ENCODE peak calls at places on chromosomes 7 and 10, in ten cellular contexts. D, I, J, B, P, Y, C, M, N and S are unnamed samples.

GRCh38 chr7:13593854-13594253 is 395.6 kb downstream of the ETV1 start:
- DNase-seq in D (no peak), I (no peak), J (no peak), B (no peak), P (no peak), Y (no peak), C (no peak), M (no peak), N (no peak), S (no peak)

GRCh38 chr10:98485959-98486358 is 39.2 kb upstream of the HPS1 start:
- DNase-seq in D (peak; percentile 17), I (no peak), J (no peak), B (no peak), P (no peak), Y (no peak), C (no peak), M (peak; percentile 39), N (peak; percentile 11), S (no peak)

GRCh38 chr7:36279251-36279925 is 110.3 kb upstream of the ANLN start:
- DNase-seq in D (no peak), I (no peak), J (no peak), B (no peak), P (no peak), Y (peak; percentile 58), C (no peak), M (no peak), N (peak; percentile 38), S (no peak)

GRCh38 chr7:95549818-95550529 is 46.3 kb downstream of the PDK4 start:
- DNase-seq in D (peak; percentile 97), I (peak; percentile 92), J (no peak), B (peak; percentile 94), P (peak; percentile 94), Y (peak; percentile 99), C (peak; percentile 76), M (peak; percentile 90), N (peak; percentile 92), S (peak; percentile 99)

GRCh38 chr10:80260295-80261243 is 28.9 kb downstream of the MAT1A start:
- DNase-seq in D (peak; percentile 21), I (no peak), J (peak; percentile 48), B (no peak), P (no peak), Y (no peak), C (no peak), M (no peak), N (no peak), S (no peak)

GRCh38 chr10:56624082-56624481 is 263.0 kb upstream of the ZWINT start:
- DNase-seq in D (no peak), I (no peak), J (no peak), B (no peak), P (no peak), Y (no peak), C (no peak), M (no peak), N (no peak), S (no peak)

GRCh38 chr7:84647797-84648762 is 453.5 kb upstream of the SEMA3A start:
- DNase-seq in D (peak; percentile 80), I (no peak), J (no peak), B (no peak), P (no peak), Y (no peak), C (no peak), M (peak; percentile 64), N (peak; percentile 91), S (no peak)

GRCh38 chr10:116444527-116445142 is 17.0 kb downstream of the PNLIPRP3 start:
- DNase-seq in D (peak; percentile 40), I (peak; percentile 28), J (peak; percentile 23), B (no peak), P (no peak), Y (no peak), C (no peak), M (peak; percentile 25), N (peak; percentile 24), S (peak; percentile 22)

GRCh38 chr10:75959912-75960311 is 528.5 kb downstream of the LRMDA start:
- DNase-seq in D (no peak), I (no peak), J (no peak), B (no peak), P (no peak), Y (no peak), C (no peak), M (no peak), N (no peak), S (no peak)

GRCh38 chr7:2632717-2633537 is 1.1 kb downstream of the TTYH3 start:
- DNase-seq in D (peak; percentile 75), I (peak; percentile 57), J (no peak), B (peak; percentile 52), P (no peak), Y (peak; percentile 85), C (peak; percentile 73), M (peak; percentile 36), N (peak; percentile 72), S (peak; percentile 37)

GRCh38 chr10:132848306-132848705 is 62.4 kb upstream of the NKX6-2 start:
- DNase-seq in D (no peak), I (no peak), J (no peak), B (peak; percentile 60), P (no peak), Y (peak; percentile 45), C (peak; percentile 14), M (no peak), N (no peak), S (no peak)

GRCh38 chr7:28411876-28412662 is at the start of gene CREB5:
- DNase-seq in D (no peak), I (no peak), J (no peak), B (no peak), P (no peak), Y (no peak), C (peak; percentile 21), M (peak; percentile 36), N (no peak), S (no peak)

GRCh38 chr7:100682991-100683658 is 9.6 kb downstream of the GNB2 start:
- DNase-seq in D (no peak), I (peak; percentile 16), J (no peak), B (no peak), P (no peak), Y (no peak), C (no peak), M (no peak), N (no peak), S (no peak)

GRCh38 chr7:100683659-100684533 is 10.2 kb downstream of the GIGYF1 start:
- DNase-seq in D (no peak), I (no peak), J (no peak), B (no peak), P (no peak), Y (no peak), C (no peak), M (no peak), N (no peak), S (no peak)

GRCh38 chr7:100685631-100686145 is 8.4 kb downstream of the GIGYF1 start:
- DNase-seq in D (no peak), I (no peak), J (no peak), B (no peak), P (no peak), Y (no peak), C (no peak), M (no peak), N (no peak), S (no peak)

GRCh38 chr7:100685049-100685605 is 8.9 kb downstream of the GIGYF1 start:
- DNase-seq in D (no peak), I (no peak), J (no peak), B (no peak), P (no peak), Y (no peak), C (no peak), M (no peak), N (no peak), S (no peak)

GRCh38 chr7:100684534-100685042 is 9.5 kb downstream of the GIGYF1 start:
- DNase-seq in D (no peak), I (no peak), J (no peak), B (no peak), P (no peak), Y (no peak), C (no peak), M (no peak), N (no peak), S (no peak)
- H3K36me3 ChIP-seq in D (peaks cover 49% of the 10 kb centered on the region), I (peaks cover 54% of the 10 kb centered on the region), J (peaks cover 73% of the 10 kb centered on the region), B (peaks cover 98% of the 10 kb centered on the region), P (peaks cover 76% of the 10 kb centered on the region), Y (peaks cover 94% of the 10 kb centered on the region), C (peaks cover 94% of the 10 kb centered on the region), M (peaks cover 14% of the 10 kb centered on the region), N (peaks cover 46% of the 10 kb centered on the region), S (peaks cover 11% of the 10 kb centered on the region)

GRCh38 chr7:127256326-127256725 is 3.6 kb upstream of the GRM8 start:
- DNase-seq in D (no peak), I (no peak), J (no peak), B (no peak), P (no peak), Y (no peak), C (no peak), M (no peak), N (no peak), S (no peak)
- H3K27me3 ChIP-seq in D (peaks cover 63% of the 10 kb centered on the region), I (peaks cover 3% of the 10 kb centered on the region), J (peaks cover 5% of the 10 kb centered on the region), B (no peaks in the 10 kb centered on the region), P (no peaks in the 10 kb centered on the region), Y (peaks cover 13% of the 10 kb centered on the region), C (peaks cover 21% of the 10 kb centered on the region), M (peaks cover 25% of the 10 kb centered on the region), N (peaks cover 11% of the 10 kb centered on the region), S (peaks cover 38% of the 10 kb centered on the region)

DNA sequence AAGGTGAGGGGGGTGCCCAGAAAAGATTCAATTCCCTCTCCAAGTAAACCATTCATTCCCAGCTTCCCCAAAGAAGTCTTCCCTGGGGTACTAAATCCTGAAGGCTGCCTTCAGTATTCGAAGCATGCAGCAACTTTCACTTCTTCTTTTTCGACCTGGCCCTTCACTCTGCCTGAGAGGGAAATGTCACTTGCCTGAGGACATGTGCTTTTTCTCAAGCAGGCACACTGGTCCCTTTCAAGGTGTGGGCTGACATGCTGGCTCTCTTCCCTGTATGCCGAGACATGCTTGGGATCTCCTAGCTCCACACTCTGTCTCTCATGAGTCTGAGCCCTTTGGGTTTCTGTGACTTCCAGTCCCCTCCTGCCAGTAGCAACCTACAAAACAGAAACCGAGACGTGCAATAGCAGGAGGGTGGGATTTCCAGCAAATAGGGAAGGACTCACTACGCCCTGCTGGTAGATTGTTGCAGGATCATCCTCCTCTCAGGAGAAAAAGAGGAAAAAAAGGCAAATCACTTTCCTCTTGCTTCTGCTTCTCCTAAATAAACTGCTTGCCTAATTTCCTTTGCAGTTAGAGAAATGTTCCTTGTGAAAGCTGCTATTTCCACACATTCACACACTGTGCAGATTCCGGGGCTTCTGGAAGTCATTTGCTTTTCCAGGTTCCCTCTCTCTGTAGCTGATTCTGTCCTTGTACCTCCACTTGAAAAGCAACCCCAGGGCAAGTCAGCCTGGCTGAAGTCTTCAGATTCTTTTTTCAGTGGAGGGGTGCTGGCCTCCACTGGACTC is 33.4 kb downstream of the FIGNL1 start:
- DNase-seq in D (no peak), I (no peak), J (no peak), B (no peak), P (no peak), Y (no peak), C (no peak), M (no peak), N (no peak), S (no peak)
- TF ChIP-seq CTCF in D (no peak), I (no peak), J (no peak), B (no peak), P (no peak), Y (no peak), C (no peak), M (no peak), N (no peak), S (no peak)

DNA sequence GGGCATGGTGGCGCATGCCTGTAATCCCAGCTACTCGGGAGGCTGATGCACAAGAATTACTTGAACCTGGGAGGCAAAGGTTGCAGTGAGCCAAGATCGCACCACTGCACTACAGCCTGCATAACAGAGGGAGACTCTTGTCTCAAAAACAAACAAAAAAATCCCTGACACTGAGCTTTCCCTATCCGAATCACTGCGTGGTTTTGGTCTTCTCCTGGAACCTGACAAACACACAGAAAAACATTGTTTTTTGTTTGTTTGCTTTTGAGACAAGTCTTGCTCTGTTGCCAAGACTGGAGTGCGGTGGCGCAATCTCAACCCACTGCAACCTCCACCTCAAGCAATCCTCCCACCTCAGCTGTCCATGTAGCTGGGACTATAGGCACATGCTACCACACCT is 50.4 kb upstream of the PTPRN2 start:
- DNase-seq in D (peak; percentile 30), I (no peak), J (peak; percentile 72), B (no peak), P (no peak), Y (no peak), C (no peak), M (peak; percentile 6), N (no peak), S (no peak)
- H3K36me3 ChIP-seq in D (no peaks in the 10 kb centered on the region), I (no peaks in the 10 kb centered on the region), J (peaks cover 10% of the 10 kb centered on the region), B (peaks cover 9% of the 10 kb centered on the region), P (no peaks in the 10 kb centered on the region), Y (peaks cover 8% of the 10 kb centered on the region), C (peaks cover 4% of the 10 kb centered on the region), M (peaks cover 17% of the 10 kb centered on the region), N (peaks cover 4% of the 10 kb centered on the region), S (no peaks in the 10 kb centered on the region)